ENCODE peak calls at places on chromosomes 7 and 10, in four cellular contexts. Q is IMR-90, T is GM12864, P is tibial artery. Y is an unnamed sample.

GRCh38 chr7:42454006-42454405 is 217.0 kb upstream of the GLI3 start:
- DNase-seq in Q (no peak), T (no peak), P (no peak), Y (no peak)

GRCh38 chr7:136399378-136399777 is 422.2 kb upstream of the MTPN start:
- DNase-seq in Q (no peak), T (no peak), P (no peak), Y (no peak)

GRCh38 chr7:2873686-2874551 is 29.8 kb upstream of the GNA12 start:
- DNase-seq in Q (peak), T (no peak), P (no peak), Y (peak)

GRCh38 chr7:143892527-143893300 is 9.3 kb downstream of the TCAF1 start:
- DNase-seq in Q (peak), T (no peak), P (no peak), Y (no peak)

GRCh38 chr10:92778091-92778490 is 70.2 kb upstream of the EXOC6 start:
- DNase-seq in Q (no peak), T (no peak), P (no peak), Y (no peak)

GRCh38 chr10:62250594-62251198 is 17.9 kb downstream of the RTKN2 start:
- DNase-seq in Q (peak), T (no peak), P (no peak), Y (no peak)

GRCh38 chr7:50497068-50497642 is 47.0 kb upstream of the FIGNL1 start:
- DNase-seq in Q (peak), T (no peak), P (no peak), Y (no peak)

GRCh38 chr10:61869772-61870520 is 31.6 kb upstream of the ARID5B start:
- DNase-seq in Q (peak), T (no peak), P (no peak), Y (peak)

GRCh38 chr10:55550241-55550640 is 749.2 kb upstream of the PCDH15 start:
- DNase-seq in Q (no peak), T (no peak), P (no peak), Y (peak)

GRCh38 chr10:133391761-133392518 is 2.0 kb upstream of the MTG1 start:
- DNase-seq in Q (no peak), T (no peak), P (no peak), Y (no peak)

GRCh38 chr10:14476641-14477407 is 146.1 kb upstream of the FRMD4A start:
- DNase-seq in Q (peak), T (no peak), P (no peak), Y (peak)

GRCh38 chr7:142438235-142438922 is 180.5 kb upstream of the PRSS58 start:
- DNase-seq in Q (peak), T (peak), P (no peak), Y (no peak)

GRCh38 chr7:50151661-50152060 is 58.6 kb upstream of the ZPBP start:
- DNase-seq in Q (no peak), T (no peak), P (no peak), Y (no peak)

GRCh38 chr7:52362521-52362920 is 672.9 kb upstream of the POM121L12 start:
- DNase-seq in Q (no peak), T (no peak), P (no peak), Y (no peak)

GRCh38 chr7:33880787-33881186 is 24.6 kb upstream of the BMPER start:
- DNase-seq in Q (peak), T (no peak), P (no peak), Y (peak)

GRCh38 chr10:124534231-124534798 is 72.7 kb downstream of the LHPP start:
- DNase-seq in Q (no peak), T (no peak), P (peak), Y (no peak)

GRCh38 chr10:124533266-124533665 is 71.6 kb downstream of the LHPP start:
- DNase-seq in Q (no peak), T (no peak), P (no peak), Y (no peak)

GRCh38 chr10:124536496-124537050 is 75.0 kb downstream of the LHPP start:
- DNase-seq in Q (no peak), T (no peak), P (no peak), Y (no peak)

GRCh38 chr10:124535731-124536495 is 74.3 kb downstream of the LHPP start:
- DNase-seq in Q (no peak), T (no peak), P (no peak), Y (no peak)

DNA sequence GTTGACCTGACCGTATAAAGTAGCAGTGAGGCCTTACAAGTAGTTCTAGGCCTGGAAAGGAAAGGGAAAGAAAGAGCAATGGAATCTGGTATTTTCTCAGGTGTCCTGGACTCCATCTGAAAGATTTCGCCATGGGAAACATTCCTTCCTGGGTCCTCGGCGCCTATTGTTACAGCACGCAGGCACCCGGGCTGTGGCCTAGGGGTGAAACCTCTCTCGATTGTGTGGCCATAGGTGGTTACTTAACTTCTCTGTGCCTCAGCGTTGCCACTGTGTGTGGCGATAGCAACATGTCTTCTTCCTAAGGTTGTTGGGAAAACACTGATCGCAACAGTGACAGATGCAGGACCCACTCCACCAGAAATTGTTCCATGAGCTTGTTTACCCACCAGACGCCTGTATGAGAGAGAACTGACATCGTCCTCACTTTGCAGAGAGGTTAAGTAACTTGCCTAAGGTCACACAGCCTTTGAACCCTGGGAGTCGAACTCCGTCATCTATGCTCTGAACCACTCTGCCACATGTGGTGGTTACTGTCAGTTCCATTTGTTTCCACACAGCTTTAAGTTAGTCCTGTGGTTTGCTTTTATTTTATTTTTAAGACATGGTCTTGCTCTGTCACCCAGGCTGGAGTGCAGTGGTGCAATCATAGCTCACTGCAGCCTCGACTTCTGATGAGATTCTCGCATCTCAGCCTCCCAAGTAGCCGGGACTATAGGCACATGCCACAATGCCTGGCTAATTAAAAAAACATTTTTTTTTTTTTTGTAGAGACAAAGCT is 73.4 kb downstream of the LHPP start:
- DNase-seq in Q (no peak), T (no peak), P (no peak), Y (no peak)
- H3K4me3 ChIP-seq in Q (no peak), T (no peak), P (no peak), Y (no peak)

DNA sequence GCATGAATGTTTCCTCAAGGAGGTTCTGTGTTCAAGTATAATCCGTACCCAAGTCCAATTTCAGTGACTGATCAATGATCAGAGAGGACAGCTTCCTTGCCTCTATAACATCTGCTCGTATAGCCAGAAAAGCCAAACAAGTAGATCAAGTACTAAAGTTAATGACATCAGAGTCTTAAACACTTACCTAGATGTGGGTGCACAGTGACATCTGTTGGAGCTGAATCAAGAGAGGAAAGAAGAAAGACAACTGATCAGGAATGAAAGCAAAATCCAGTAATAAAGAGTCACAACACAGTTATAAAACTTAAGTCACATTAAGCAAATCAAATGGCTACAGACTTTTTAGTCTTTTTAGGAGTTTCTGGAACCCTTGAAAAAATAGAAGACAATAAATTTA is 236.5 kb downstream of the RELN start:
- DNase-seq in Q (peak), T (no peak), P (no peak), Y (no peak)
- TF ChIP-seq CTCF in Q (peak), T (no peak), P (no peak), Y (no peak)

GRCh38 chr10:79404690-79405131 is 40.7 kb downstream of the ZCCHC24 start:
- DNase-seq in Q (no peak), T (no peak), P (peak), Y (no peak)

GRCh38 chr10:79403441-79404230 is 41.8 kb downstream of the ZCCHC24 start:
- DNase-seq in Q (no peak), T (no peak), P (no peak), Y (no peak)

GRCh38 chr10:79402951-79403350 is 42.5 kb downstream of the ZCCHC24 start:
- DNase-seq in Q (no peak), T (no peak), P (no peak), Y (no peak)

GRCh38 chr10:79405221-79405994 is 40.0 kb downstream of the ZCCHC24 start:
- DNase-seq in Q (no peak), T (no peak), P (no peak), Y (no peak)

DNA sequence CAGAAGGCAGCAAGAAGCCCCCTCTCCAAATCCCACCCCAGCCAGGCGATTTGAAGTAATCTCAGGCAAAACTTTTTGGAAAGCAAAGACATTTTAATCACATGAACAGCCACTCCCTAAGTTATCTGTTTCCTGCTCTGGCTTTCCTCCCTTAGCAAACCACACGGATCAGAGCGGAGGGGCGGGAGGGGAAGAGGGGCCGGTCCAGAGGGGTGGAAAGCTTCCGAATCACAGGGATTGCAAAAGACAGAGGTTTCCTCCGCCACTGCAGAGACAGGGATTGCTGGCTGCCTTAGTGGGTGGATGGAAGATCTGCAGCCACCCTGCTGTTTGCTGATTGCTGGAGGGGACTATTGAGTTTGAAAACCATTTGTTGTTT is 41.2 kb downstream of the ZCCHC24 start:
- DNase-seq in Q (peak), T (no peak), P (peak), Y (peak)
- H3K4me3 ChIP-seq in Q (no peak), T (no peak), P (no peak), Y (no peak)

GRCh38 chr7:25840209-25840792 is 311.7 kb upstream of the NFE2L3 start:
- DNase-seq in Q (no peak), T (no peak), P (peak), Y (no peak)

GRCh38 chr7:25842201-25842726 is 309.7 kb upstream of the NFE2L3 start:
- DNase-seq in Q (no peak), T (no peak), P (no peak), Y (no peak)

GRCh38 chr7:25841575-25841974 is 310.4 kb upstream of the NFE2L3 start:
- DNase-seq in Q (no peak), T (no peak), P (no peak), Y (no peak)

GRCh38 chr7:25835191-25835590 is 316.8 kb upstream of the NFE2L3 start:
- DNase-seq in Q (peak), T (no peak), P (no peak), Y (peak)

GRCh38 chr7:25839084-25839769 is 312.8 kb upstream of the NFE2L3 start:
- DNase-seq in Q (no peak), T (no peak), P (no peak), Y (no peak)
- TF ChIP-seq CTCF in Q (peak), T (peak), P (peak), Y (peak)